ENCODE peak calls at places on chromosomes 2 and 18, in six cellular contexts. K, I, A, H, B and E are unnamed samples.

GRCh38 chr18:22088976-22089375 is 80.4 kb upstream of the GATA6 start:
- DNase-seq in K (no peak), I (no peak), A (no peak), H (no peak), B (no peak), E (no peak)

GRCh38 chr2:241390301-241391206 is 34.5 kb downstream of the FARP2 start:
- DNase-seq in K (peak; percentile 88), I (no peak), A (no peak), H (no peak), B (no peak), E (no peak)

GRCh38 chr18:45617284-45617683 is 2.0 kb downstream of the SLC14A2 start:
- DNase-seq in K (peak; percentile 89), I (peak; percentile 48), A (peak; percentile 17), H (peak; percentile 66), B (peak; percentile 47), E (no peak)

GRCh38 chr2:120861576-120862191 is 126.0 kb downstream of the GLI2 start:
- DNase-seq in K (no peak), I (no peak), A (no peak), H (no peak), B (peak; percentile 74), E (no peak)

GRCh38 chr18:59301974-59302373 is 16.5 kb downstream of the CPLX4 start:
- DNase-seq in K (no peak), I (no peak), A (no peak), H (no peak), B (no peak), E (no peak)

GRCh38 chr18:24112874-24113615 is 25.8 kb upstream of the CABYR start:
- DNase-seq in K (peak; percentile 84), I (peak; percentile 90), A (peak; percentile 30), H (peak; percentile 88), B (peak; percentile 40), E (no peak)

GRCh38 chr18:58362027-58362575 is 266.8 kb downstream of the ALPK2 start:
- DNase-seq in K (peak; percentile 93), I (no peak), A (peak; percentile 34), H (no peak), B (peak; percentile 99), E (peak; percentile 41)

GRCh38 chr2:225526731-225527427 is 127.4 kb downstream of the NYAP2 start:
- DNase-seq in K (no peak), I (no peak), A (no peak), H (peak; percentile 28), B (no peak), E (no peak)

GRCh38 chr2:17587469-17587868 is 47.0 kb downstream of the VSNL1 start:
- DNase-seq in K (no peak), I (no peak), A (no peak), H (no peak), B (no peak), E (no peak)

GRCh38 chr2:67872481-67872880 is 190.3 kb downstream of the C1D start:
- DNase-seq in K (no peak), I (no peak), A (no peak), H (no peak), B (peak; percentile 25), E (no peak)

GRCh38 chr18:56962322-56962721 is 184.6 kb upstream of the BOD1L2 start:
- DNase-seq in K (no peak), I (no peak), A (no peak), H (no peak), B (no peak), E (no peak)

GRCh38 chr2:12076810-12077209 is 330.4 kb downstream of the LPIN1 start:
- DNase-seq in K (peak; percentile 42), I (no peak), A (no peak), H (no peak), B (no peak), E (no peak)

GRCh38 chr2:95159690-95160449 is at the start of gene ZNF514:
- DNase-seq in K (peak; percentile 54), I (no peak), A (peak; percentile 56), H (no peak), B (peak; percentile 74), E (peak; percentile 72)

GRCh38 chr2:233817305-233817980 is 36.9 kb downstream of the HJURP start:
- DNase-seq in K (no peak), I (no peak), A (no peak), H (no peak), B (no peak), E (no peak)

GRCh38 chr2:121717529-121717928 is 19.1 kb downstream of the NIFK start:
- DNase-seq in K (no peak), I (no peak), A (no peak), H (no peak), B (no peak), E (no peak)

GRCh38 chr2:33529771-33530481 is 53.5 kb downstream of the RASGRP3 start:
- DNase-seq in K (peak; percentile 77), I (no peak), A (peak; percentile 15), H (peak; percentile 56), B (peak; percentile 99), E (peak; percentile 97)

GRCh38 chr2:134949966-134950708 is 31.5 kb downstream of the CCNT2 start:
- DNase-seq in K (no peak), I (no peak), A (no peak), H (no peak), B (no peak), E (no peak)

GRCh38 chr2:104976603-104977120 is 61.2 kb upstream of the MRPS9 start:
- DNase-seq in K (no peak), I (peak; percentile 40), A (no peak), H (no peak), B (no peak), E (no peak)

GRCh38 chr2:227499971-227500630 is 28.1 kb downstream of the AGFG1 start:
- DNase-seq in K (no peak), I (no peak), A (no peak), H (peak; percentile 38), B (no peak), E (no peak)

GRCh38 chr2:77521931-77522470 is at the start of gene LRRTM4:
- DNase-seq in K (no peak), I (no peak), A (no peak), H (no peak), B (peak; percentile 50), E (no peak)

GRCh38 chr2:218318241-218318640 is 25.9 kb upstream of the TMBIM1 start:
- DNase-seq in K (no peak), I (no peak), A (no peak), H (no peak), B (no peak), E (no peak)

GRCh38 chr2:185919155-185919554 is 180.6 kb downstream of the FSIP2 start:
- DNase-seq in K (peak; percentile 39), I (no peak), A (no peak), H (no peak), B (no peak), E (no peak)

GRCh38 chr2:31137211-31138036 is 816 bp downstream of the GALNT14 start:
- DNase-seq in K (peak; percentile 49), I (no peak), A (peak; percentile 72), H (no peak), B (peak; percentile 2), E (no peak)

GRCh38 chr2:213429516-213429915 is 145.3 kb downstream of the SPAG16 start:
- DNase-seq in K (peak; percentile 57), I (no peak), A (no peak), H (no peak), B (no peak), E (no peak)

GRCh38 chr2:201857326-201857725 is 51.0 kb downstream of the CDK15 start:
- DNase-seq in K (no peak), I (no peak), A (no peak), H (no peak), B (no peak), E (no peak)

GRCh38 chr2:180644709-180645108 is 335.7 kb upstream of the UBE2E3 start:
- DNase-seq in K (peak; percentile 85), I (no peak), A (no peak), H (peak; percentile 95), B (no peak), E (no peak)

GRCh38 chr2:95375532-95376221 is 26.8 kb upstream of the FAHD2A start:
- DNase-seq in K (no peak), I (no peak), A (no peak), H (no peak), B (no peak), E (no peak)

DNA sequence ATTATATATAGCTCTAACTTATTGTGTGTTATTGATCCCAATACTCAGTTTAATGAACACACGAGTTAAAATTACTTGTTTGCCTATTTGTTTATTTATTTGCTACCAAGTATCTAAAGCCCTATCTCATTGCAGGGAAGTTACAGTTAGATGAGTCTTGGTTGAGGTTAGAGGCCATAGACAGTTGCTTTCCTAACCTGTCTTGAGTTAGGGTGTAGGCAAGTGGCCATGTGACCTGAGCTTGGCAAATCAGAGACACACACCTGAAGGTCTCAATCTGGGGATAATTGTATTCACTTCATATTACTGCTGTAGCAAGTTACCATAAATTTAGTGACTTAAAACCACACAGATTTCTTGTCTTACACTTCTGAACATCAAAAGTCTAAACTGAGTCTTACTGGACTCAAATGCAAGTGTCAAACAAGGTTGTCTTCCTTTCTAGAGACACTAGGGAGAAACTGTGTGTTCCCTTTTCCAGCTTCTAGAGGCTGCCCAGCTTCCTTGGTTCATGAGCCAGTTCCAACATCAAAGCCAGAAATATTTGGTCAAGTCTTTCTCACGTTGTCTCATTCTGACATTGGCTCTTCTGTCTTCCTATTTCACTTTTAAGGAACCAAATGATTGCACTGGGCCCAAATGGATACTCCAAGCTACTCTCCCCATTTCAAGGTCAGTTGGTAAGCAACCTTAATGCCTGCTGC is 39.7 kb downstream of the COL3A1 start:
- DNase-seq in K (no peak), I (no peak), A (no peak), H (no peak), B (peak; percentile 65), E (no peak)
- H3K27ac ChIP-seq in K (no peak overlapping the region), I (no peak overlapping the region), A (no peak overlapping the region), H (no peak overlapping the region), B (peak overlapping the region; percentile 48), E (peak overlapping the region; percentile 58)

GRCh38 chr18:74282359-74283254 is 9.2 kb downstream of the CYB5A start:
- DNase-seq in K (no peak), I (no peak), A (no peak), H (peak; percentile 86), B (no peak), E (peak; percentile 55)
- H3K27ac ChIP-seq in K (no peak overlapping the region), I (no peak overlapping the region), A (peak overlapping the region; percentile 58), H (peak overlapping the region; percentile 87), B (no peak overlapping the region), E (no peak overlapping the region)

DNA sequence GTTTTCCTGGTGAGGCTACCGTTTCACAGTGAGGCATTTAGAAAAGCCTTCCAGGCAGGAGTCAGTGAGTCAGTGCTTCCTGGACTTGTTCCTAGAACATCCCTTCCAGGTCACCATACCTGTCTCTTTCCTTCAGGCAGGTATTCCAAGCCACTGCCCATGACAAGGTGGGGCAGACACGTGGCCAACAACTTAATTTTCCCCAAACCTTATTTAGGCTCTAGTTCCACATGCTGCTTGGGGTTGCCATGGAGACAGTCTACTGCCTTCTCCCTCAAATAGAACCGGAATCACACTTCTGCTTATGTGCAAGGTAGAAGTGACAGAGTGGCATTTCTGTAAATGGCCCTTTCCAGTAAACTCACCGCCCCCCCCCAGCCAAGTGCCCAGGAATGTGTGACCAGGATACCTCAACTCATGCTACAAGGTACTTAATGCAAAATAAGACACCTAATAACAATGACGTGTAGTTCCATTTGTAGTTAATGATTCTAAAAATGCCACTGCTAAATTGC is 258.3 kb downstream of the PRKCE start:
- DNase-seq in K (peak; percentile 82), I (peak; percentile 48), A (no peak), H (peak; percentile 95), B (no peak), E (peak; percentile 78)
- H3K27ac ChIP-seq in K (peak overlapping the region; percentile 63), I (peak overlapping the region; percentile 22), A (no peak overlapping the region), H (no peak overlapping the region), B (no peak overlapping the region), E (no peak overlapping the region)

DNA sequence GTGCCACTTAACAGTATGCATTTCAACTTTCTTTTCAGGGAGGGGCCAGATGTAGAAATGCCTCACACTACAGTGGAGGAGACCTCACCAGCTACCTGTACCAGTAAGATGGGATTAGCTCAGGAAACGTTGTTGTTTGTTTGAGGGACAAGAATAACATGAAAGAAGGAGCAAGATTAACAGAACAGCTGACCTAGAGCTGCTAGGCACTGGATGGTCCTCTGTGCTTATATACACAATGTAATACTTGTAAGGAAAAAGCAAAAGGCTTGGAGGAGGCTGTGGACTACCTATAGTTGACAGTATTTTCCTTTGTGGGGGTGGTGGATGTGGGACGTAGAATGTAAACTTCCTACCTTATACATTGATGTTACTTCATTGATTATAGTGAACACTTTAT is 154.4 kb downstream of the FMNL2 start:
- DNase-seq in K (no peak), I (no peak), A (no peak), H (no peak), B (no peak), E (no peak)
- H3K27ac ChIP-seq in K (no peak overlapping the region), I (no peak overlapping the region), A (no peak overlapping the region), H (no peak overlapping the region), B (no peak overlapping the region), E (no peak overlapping the region)